ENCODE peak calls at places on chromosomes 4 and X, in six cellular contexts. One of them, this sample, is unnamed.

GRCh38 chrX:38112566-38112965 is 106.2 kb downstream of the SYTL5 start:
- DNase-seq in Daoy: no peak
- DNase-seq in activated naive CD4-positive, alpha-beta T cell treated with Interleukin-2 at 50 U/mL for 16 hours: no peak
- DNase-seq in hepatocyte: no peak
- DNase-seq in T-helper 17 cell: no peak
- DNase-seq in kidney glomerular epithelial cell: no peak
- DNase-seq in this sample: no peak

GRCh38 chr4:120633810-120634209 is 288.7 kb downstream of the PRDM5 start:
- DNase-seq in Daoy: no peak
- DNase-seq in activated naive CD4-positive, alpha-beta T cell treated with Interleukin-2 at 50 U/mL for 16 hours: no peak
- DNase-seq in hepatocyte: no peak
- DNase-seq in T-helper 17 cell: no peak
- DNase-seq in kidney glomerular epithelial cell: no peak
- DNase-seq in this sample: no peak

GRCh38 chr4:54099959-54100606 is at the start of gene GSX2:
- DNase-seq in Daoy: no peak
- DNase-seq in activated naive CD4-positive, alpha-beta T cell treated with Interleukin-2 at 50 U/mL for 16 hours: no peak
- DNase-seq in hepatocyte: no peak
- DNase-seq in T-helper 17 cell: no peak
- DNase-seq in kidney glomerular epithelial cell: peak; percentile 30
- DNase-seq in this sample: no peak

GRCh38 chr4:97513917-97514316 is 629.4 kb downstream of the STPG2 start:
- DNase-seq in Daoy: no peak
- DNase-seq in activated naive CD4-positive, alpha-beta T cell treated with Interleukin-2 at 50 U/mL for 16 hours: no peak
- DNase-seq in hepatocyte: no peak
- DNase-seq in T-helper 17 cell: no peak
- DNase-seq in kidney glomerular epithelial cell: no peak
- DNase-seq in this sample: no peak

GRCh38 chr4:11710484-11710883 is 281.8 kb upstream of the HS3ST1 start:
- DNase-seq in Daoy: no peak
- DNase-seq in activated naive CD4-positive, alpha-beta T cell treated with Interleukin-2 at 50 U/mL for 16 hours: no peak
- DNase-seq in hepatocyte: no peak
- DNase-seq in T-helper 17 cell: no peak
- DNase-seq in kidney glomerular epithelial cell: peak; percentile 17
- DNase-seq in this sample: no peak

GRCh38 chr4:7423391-7423790 is 11.3 kb downstream of the PSAPL1 start:
- DNase-seq in Daoy: no peak
- DNase-seq in activated naive CD4-positive, alpha-beta T cell treated with Interleukin-2 at 50 U/mL for 16 hours: no peak
- DNase-seq in hepatocyte: no peak
- DNase-seq in T-helper 17 cell: no peak
- DNase-seq in kidney glomerular epithelial cell: no peak
- DNase-seq in this sample: no peak

GRCh38 chr4:187171731-187172339 is 448.2 kb upstream of the FAT1 start:
- DNase-seq in Daoy: no peak
- DNase-seq in activated naive CD4-positive, alpha-beta T cell treated with Interleukin-2 at 50 U/mL for 16 hours: no peak
- DNase-seq in hepatocyte: no peak
- DNase-seq in T-helper 17 cell: no peak
- DNase-seq in kidney glomerular epithelial cell: no peak
- DNase-seq in this sample: no peak

GRCh38 chrX:53594354-53594753 is 92.2 kb downstream of the HUWE1 start:
- DNase-seq in Daoy: no peak
- DNase-seq in activated naive CD4-positive, alpha-beta T cell treated with Interleukin-2 at 50 U/mL for 16 hours: no peak
- DNase-seq in hepatocyte: no peak
- DNase-seq in T-helper 17 cell: no peak
- DNase-seq in kidney glomerular epithelial cell: no peak
- DNase-seq in this sample: no peak

GRCh38 chrX:2751291-2751690 is 549 bp upstream of the XG start:
- DNase-seq in Daoy: no peak
- DNase-seq in activated naive CD4-positive, alpha-beta T cell treated with Interleukin-2 at 50 U/mL for 16 hours: no peak
- DNase-seq in hepatocyte: no peak
- DNase-seq in T-helper 17 cell: no peak
- DNase-seq in kidney glomerular epithelial cell: no peak
- DNase-seq in this sample: no peak

GRCh38 chr4:62263454-62263853 is 1063.3 kb downstream of the ADGRL3 start:
- DNase-seq in Daoy: no peak
- DNase-seq in activated naive CD4-positive, alpha-beta T cell treated with Interleukin-2 at 50 U/mL for 16 hours: no peak
- DNase-seq in hepatocyte: no peak
- DNase-seq in T-helper 17 cell: no peak
- DNase-seq in kidney glomerular epithelial cell: no peak
- DNase-seq in this sample: no peak

GRCh38 chrX:132404266-132404665 is 84.6 kb downstream of the MBNL3 start:
- DNase-seq in Daoy: no peak
- DNase-seq in activated naive CD4-positive, alpha-beta T cell treated with Interleukin-2 at 50 U/mL for 16 hours: no peak
- DNase-seq in hepatocyte: no peak
- DNase-seq in T-helper 17 cell: no peak
- DNase-seq in kidney glomerular epithelial cell: no peak
- DNase-seq in this sample: no peak

GRCh38 chr4:40388248-40388647 is 53.1 kb downstream of the CHRNA9 start:
- DNase-seq in Daoy: no peak
- DNase-seq in activated naive CD4-positive, alpha-beta T cell treated with Interleukin-2 at 50 U/mL for 16 hours: no peak
- DNase-seq in hepatocyte: no peak
- DNase-seq in T-helper 17 cell: no peak
- DNase-seq in kidney glomerular epithelial cell: no peak
- DNase-seq in this sample: no peak

GRCh38 chr4:42654606-42655005 is 2.3 kb downstream of the ATP8A1 start:
- DNase-seq in Daoy: peak; percentile 74
- DNase-seq in activated naive CD4-positive, alpha-beta T cell treated with Interleukin-2 at 50 U/mL for 16 hours: no peak
- DNase-seq in hepatocyte: no peak
- DNase-seq in T-helper 17 cell: no peak
- DNase-seq in kidney glomerular epithelial cell: peak; percentile 55
- DNase-seq in this sample: no peak

This sample was measured in lower lobe of right lung.